ENCODE peak calls at places on chromosomes 6 and 20, in ten cellular contexts. W is neural crest cell, O is endothelial cell, M is mucosa of descending colon, E is mesothelial cell of epicardium, V is body of pancreas, N is fibroblast of lung, A is vagina, D is GM13977, C is astrocyte of the spinal cord. G is an unnamed sample.

GRCh38 chr6:35385457-35386202 is 43.3 kb downstream of the PPARD start:
- DNase-seq in W (no peak), O (no peak), M (peak), E (no peak), V (no peak), N (peak), A (no peak), D (no peak), C (peak), G (no peak)

GRCh38 chr6:48736486-48737206 is 625.6 kb upstream of the PTCHD4 start:
- DNase-seq in W (no peak), O (no peak), M (no peak), E (no peak), V (no peak), N (peak), A (no peak), D (no peak), C (peak), G (no peak)

GRCh38 chr20:53292347-53292746 is 301.3 kb downstream of the ZNF217 start:
- DNase-seq in W (no peak), O (no peak), M (no peak), E (no peak), V (no peak), N (no peak), A (no peak), D (no peak), C (no peak), G (no peak)

GRCh38 chr6:87745966-87746721 is 44.1 kb upstream of the AKIRIN2 start:
- DNase-seq in W (no peak), O (no peak), M (no peak), E (no peak), V (no peak), N (no peak), A (no peak), D (no peak), C (no peak), G (no peak)

GRCh38 chr20:44342240-44342639 is 5.4 kb downstream of the R3HDML start:
- DNase-seq in W (no peak), O (no peak), M (no peak), E (no peak), V (no peak), N (no peak), A (no peak), D (no peak), C (no peak), G (no peak)

GRCh38 chr20:14951707-14952106 is 614.3 kb upstream of the FLRT3 start:
- DNase-seq in W (no peak), O (no peak), M (no peak), E (no peak), V (no peak), N (peak), A (no peak), D (no peak), C (peak), G (peak)

GRCh38 chr6:123360359-123360758 is 276.4 kb downstream of the TRDN start:
- DNase-seq in W (no peak), O (no peak), M (no peak), E (no peak), V (no peak), N (no peak), A (no peak), D (no peak), C (no peak), G (no peak)

GRCh38 chr6:54525731-54526130 is 217.5 kb downstream of the TINAG start:
- DNase-seq in W (no peak), O (no peak), M (no peak), E (no peak), V (no peak), N (peak), A (no peak), D (no peak), C (peak), G (no peak)

GRCh38 chr6:447381-448165 is 56.0 kb downstream of the IRF4 start:
- DNase-seq in W (no peak), O (no peak), M (no peak), E (no peak), V (no peak), N (no peak), A (no peak), D (no peak), C (no peak), G (no peak)

GRCh38 chr6:20599302-20600051 is 65.2 kb downstream of the CDKAL1 start:
- DNase-seq in W (no peak), O (no peak), M (no peak), E (no peak), V (no peak), N (no peak), A (no peak), D (peak), C (no peak), G (no peak)

GRCh38 chr6:104095661-104096416 is 763.9 kb downstream of the HACE1 start:
- DNase-seq in W (no peak), O (no peak), M (no peak), E (no peak), V (no peak), N (no peak), A (no peak), D (no peak), C (no peak), G (no peak)

GRCh38 chr6:126302191-126302590 is 37.7 kb upstream of the CENPW start:
- DNase-seq in W (no peak), O (no peak), M (no peak), E (no peak), V (no peak), N (no peak), A (no peak), D (no peak), C (peak), G (no peak)

GRCh38 chr6:163243083-163243482 is 171.4 kb upstream of the QKI start:
- DNase-seq in W (no peak), O (no peak), M (no peak), E (no peak), V (no peak), N (no peak), A (no peak), D (no peak), C (no peak), G (no peak)

GRCh38 chr20:11473971-11474370 is 443.7 kb upstream of the BTBD3 start:
- DNase-seq in W (no peak), O (no peak), M (no peak), E (no peak), V (no peak), N (no peak), A (no peak), D (no peak), C (no peak), G (no peak)

GRCh38 chr6:54716869-54717268 is 129.7 kb upstream of the FAM83B start:
- DNase-seq in W (no peak), O (no peak), M (no peak), E (no peak), V (no peak), N (peak), A (no peak), D (no peak), C (no peak), G (no peak)

GRCh38 chr6:14635933-14636599 is 518.5 kb downstream of the CD83 start:
- DNase-seq in W (no peak), O (no peak), M (no peak), E (no peak), V (no peak), N (no peak), A (no peak), D (peak), C (no peak), G (no peak)

GRCh38 chr6:16106991-16107787 is 21.7 kb upstream of the MYLIP start:
- DNase-seq in W (no peak), O (no peak), M (no peak), E (no peak), V (no peak), N (no peak), A (no peak), D (no peak), C (no peak), G (no peak)

GRCh38 chr20:37863289-37863688 is 39.6 kb upstream of the VSTM2L start:
- DNase-seq in W (no peak), O (no peak), M (no peak), E (no peak), V (no peak), N (no peak), A (no peak), D (no peak), C (no peak), G (no peak)

GRCh38 chr20:47330933-47331708 is 25.4 kb downstream of the ZMYND8 start:
- DNase-seq in W (no peak), O (no peak), M (no peak), E (no peak), V (no peak), N (peak), A (no peak), D (no peak), C (peak), G (no peak)

GRCh38 chr6:125743604-125744003 is 5.8 kb upstream of the HEY2 start:
- DNase-seq in W (no peak), O (no peak), M (no peak), E (no peak), V (no peak), N (no peak), A (no peak), D (no peak), C (no peak), G (no peak)

GRCh38 chr6:11140061-11140460 is 28.5 kb upstream of the ERVFRD-1 start:
- DNase-seq in W (no peak), O (no peak), M (no peak), E (no peak), V (no peak), N (peak), A (no peak), D (no peak), C (no peak), G (no peak)

GRCh38 chr20:61621381-61621780 is 369.3 kb downstream of the CDH4 start:
- DNase-seq in W (no peak), O (no peak), M (no peak), E (no peak), V (no peak), N (no peak), A (no peak), D (no peak), C (no peak), G (no peak)

GRCh38 chr6:52510213-52510562 is 66.7 kb downstream of the TRAM2 start:
- DNase-seq in W (no peak), O (no peak), M (no peak), E (no peak), V (no peak), N (no peak), A (no peak), D (no peak), C (no peak), G (no peak)

GRCh38 chr20:64107736-64108457 is 532 bp upstream of the NPBWR2 start:
- DNase-seq in W (no peak), O (no peak), M (no peak), E (peak), V (no peak), N (no peak), A (no peak), D (no peak), C (no peak), G (no peak)

GRCh38 chr6:154919806-154920205 is 75.3 kb upstream of the TIAM2 start:
- DNase-seq in W (no peak), O (no peak), M (no peak), E (no peak), V (no peak), N (no peak), A (no peak), D (no peak), C (no peak), G (no peak)

GRCh38 chr20:37346526-37347346 is 796 bp downstream of the SRC start:
- DNase-seq in W (no peak), O (no peak), M (no peak), E (no peak), V (no peak), N (no peak), A (no peak), D (no peak), C (no peak), G (peak)

GRCh38 chr6:132400641-132401119 is 595 bp downstream of the MOXD1 start:
- DNase-seq in W (peak), O (peak), M (no peak), E (no peak), V (no peak), N (no peak), A (no peak), D (no peak), C (no peak), G (no peak)

GRCh38 chr20:17281478-17281877 is 54.6 kb downstream of the PCSK2 start:
- DNase-seq in W (peak), O (peak), M (no peak), E (no peak), V (peak), N (no peak), A (no peak), D (no peak), C (no peak), G (peak)

GRCh38 chr6:137806914-137807682 is 60.0 kb upstream of the TNFAIP3 start:
- DNase-seq in W (no peak), O (no peak), M (no peak), E (no peak), V (no peak), N (no peak), A (no peak), D (no peak), C (no peak), G (no peak)

GRCh38 chr6:69105288-69105687 is 470.2 kb downstream of the ADGRB3 start:
- DNase-seq in W (no peak), O (no peak), M (no peak), E (no peak), V (no peak), N (no peak), A (no peak), D (no peak), C (no peak), G (no peak)

GRCh38 chr6:151374024-151374423 is 17.3 kb downstream of the ZBTB2 start:
- DNase-seq in W (peak), O (peak), M (no peak), E (no peak), V (peak), N (no peak), A (no peak), D (no peak), C (no peak), G (no peak)

GRCh38 chr6:164370773-164371172 is 938.6 kb downstream of the C6orf118 start:
- DNase-seq in W (no peak), O (no peak), M (no peak), E (no peak), V (no peak), N (no peak), A (no peak), D (no peak), C (no peak), G (no peak)

GRCh38 chr20:20393207-20393606 is 25.3 kb downstream of the INSM1 start:
- DNase-seq in W (no peak), O (no peak), M (no peak), E (no peak), V (no peak), N (no peak), A (no peak), D (no peak), C (no peak), G (no peak)

GRCh38 chr20:36851490-36851889 is 24.4 kb upstream of the TLDC2 start:
- DNase-seq in W (no peak), O (no peak), M (no peak), E (no peak), V (no peak), N (no peak), A (no peak), D (no peak), C (no peak), G (no peak)

GRCh38 chr6:87483929-87484328 is 11.2 kb downstream of the SLC35A1 start:
- DNase-seq in W (peak), O (no peak), M (no peak), E (no peak), V (no peak), N (peak), A (no peak), D (no peak), C (peak), G (peak)

GRCh38 chr6:160221423-160221822 is 37.2 kb downstream of the SLC22A2 start:
- DNase-seq in W (no peak), O (no peak), M (no peak), E (no peak), V (peak), N (peak), A (no peak), D (no peak), C (no peak), G (no peak)

GRCh38 chr6:101686653-101687052 is 293.1 kb downstream of the GRIK2 start:
- DNase-seq in W (no peak), O (no peak), M (no peak), E (no peak), V (no peak), N (no peak), A (no peak), D (no peak), C (no peak), G (no peak)
- TF ChIP-seq CTCF in W (no peak), O (no peak), M (no peak), E (no peak), V (no peak), N (no peak), A (no peak), D (no peak), C (no peak), G (no peak)

GRCh38 chr6:22471746-22472145 is 97.6 kb upstream of the HDGFL1 start:
- DNase-seq in W (no peak), O (peak), M (no peak), E (no peak), V (no peak), N (no peak), A (no peak), D (no peak), C (no peak), G (no peak)

GRCh38 chr6:22467645-22468044 is 101.7 kb upstream of the HDGFL1 start:
- DNase-seq in W (no peak), O (no peak), M (no peak), E (no peak), V (peak), N (no peak), A (no peak), D (no peak), C (no peak), G (no peak)

GRCh38 chr6:22468566-22468965 is 100.8 kb upstream of the HDGFL1 start:
- DNase-seq in W (no peak), O (no peak), M (no peak), E (no peak), V (no peak), N (no peak), A (no peak), D (no peak), C (peak), G (no peak)

GRCh38 chr6:22471369-22471690 is 98.0 kb upstream of the HDGFL1 start:
- DNase-seq in W (no peak), O (no peak), M (no peak), E (no peak), V (no peak), N (no peak), A (no peak), D (no peak), C (no peak), G (no peak)

GRCh38 chr6:22470454-22471368 is 98.7 kb upstream of the HDGFL1 start:
- DNase-seq in W (no peak), O (no peak), M (peak), E (no peak), V (peak), N (peak), A (no peak), D (no peak), C (peak), G (peak)
- TF ChIP-seq CTCF in W (peak), O (no peak), M (no peak), E (no peak), V (peak), N (peak), A (no peak), D (no peak), C (no peak), G (peak)

GRCh38 chr6:98532004-98532403 is 302.4 kb upstream of the POU3F2 start:
- DNase-seq in W (no peak), O (no peak), M (no peak), E (no peak), V (no peak), N (no peak), A (no peak), D (no peak), C (no peak), G (no peak)
- TF ChIP-seq CTCF in W (no peak), O (no peak), M (no peak), E (no peak), V (no peak), N (no peak), A (no peak), D (no peak), C (no peak), G (no peak)

DNA sequence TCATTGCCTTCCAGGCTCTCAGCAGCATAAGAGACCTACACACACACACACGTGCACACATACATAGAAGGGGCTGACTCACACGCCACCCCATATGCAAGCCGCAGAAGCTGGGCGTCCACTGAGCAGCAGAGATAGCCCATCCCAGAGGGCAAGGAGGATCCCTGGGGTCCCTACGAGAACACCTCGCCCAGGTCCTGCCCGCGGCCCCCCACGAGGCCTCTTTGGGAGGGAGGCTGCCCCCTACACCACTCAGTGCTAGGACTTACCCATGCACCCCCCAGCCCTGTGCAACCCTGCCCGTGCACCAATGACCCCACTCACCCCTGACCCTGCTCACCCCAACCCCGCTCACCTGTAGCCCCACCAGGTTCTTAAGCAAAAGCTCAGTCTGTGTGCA is 20.6 kb upstream of the NTSR1 start:
- DNase-seq in W (no peak), O (no peak), M (no peak), E (no peak), V (no peak), N (no peak), A (no peak), D (no peak), C (no peak), G (no peak)
- TF ChIP-seq CTCF in W (no peak), O (no peak), M (no peak), E (no peak), V (no peak), N (no peak), A (no peak), D (no peak), C (no peak), G (no peak)

GRCh38 chr20:50192364-50193168 is 1.9 kb downstream of the CEBPB start:
- DNase-seq in W (peak), O (peak), M (peak), E (peak), V (peak), N (peak), A (peak), D (peak), C (peak), G (peak)
- TF ChIP-seq CTCF in W (no peak), O (no peak), M (no peak), E (no peak), V (no peak), N (no peak), A (no peak), D (no peak), C (no peak), G (no peak)